ENCODE peak calls at places on chromosomes 5 and 9, in five cellular contexts. M is fibroblast of the aortic adventitia; X is activated CD8-positive, alpha-beta memory T cell treated with anti-CD3 and anti-CD28 coated beads for 4 hours; J is Panc1; W is GM23248. Z is an unnamed sample.

GRCh38 chr5:124628721-124629596 is 117.5 kb downstream of the ZNF608 start:
- DNase-seq in M (peak; percentile 72), J (peak; percentile 89), X (no peak), W (peak; percentile 98), Z (peak; percentile 19)

GRCh38 chr5:172758077-172758835 is 12.7 kb downstream of the DUSP1 start:
- DNase-seq in M (peak; percentile 90), X (no peak), W (peak; percentile 95), J (no peak), Z (no peak)

GRCh38 chr5:124746916-124747769 is 704 bp upstream of the ZNF608 start:
- DNase-seq in J (no peak), W (peak; percentile 87), X (no peak), M (peak; percentile 95), Z (peak; percentile 81)

GRCh38 chr5:82364497-82364896 is 86.3 kb upstream of the RPS23 start:
- DNase-seq in W (peak; percentile 80), J (no peak), X (no peak), M (peak; percentile 92), Z (no peak)

GRCh38 chr5:33322632-33323031 is 118.1 kb upstream of the TARS1 start:
- DNase-seq in J (no peak), M (peak; percentile 80), W (no peak), X (no peak), Z (no peak)

GRCh38 chr9:129145841-129146292 is 32.2 kb downstream of the IER5L start:
- DNase-seq in J (no peak), W (peak; percentile 79), M (peak; percentile 97), X (no peak), Z (peak; percentile 86)

GRCh38 chr9:109477269-109478203 is 20.6 kb downstream of the PTPN3 start:
- DNase-seq in W (no peak), M (no peak), X (no peak), J (no peak), Z (no peak)

GRCh38 chr9:70435948-70436347 is 21.5 kb upstream of the KLF9 start:
- DNase-seq in W (peak; percentile 75), M (peak; percentile 91), J (no peak), X (no peak), Z (no peak)

GRCh38 chr9:134364391-134365114 is 38.3 kb downstream of the RXRA start:
- DNase-seq in W (no peak), X (no peak), M (no peak), J (no peak), Z (no peak)

GRCh38 chr9:21919377-21920362 is 74.5 kb downstream of the CDKN2A start:
- DNase-seq in W (peak; percentile 56), M (peak; percentile 60), J (no peak), X (no peak), Z (no peak)

GRCh38 chr9:98231770-98232478 is 23.5 kb downstream of the TBC1D2 start:
- DNase-seq in X (no peak), W (peak; percentile 95), J (no peak), M (peak; percentile 91), Z (no peak)

GRCh38 chr9:112836394-112836793 is 54.3 kb downstream of the SLC46A2 start:
- DNase-seq in M (no peak), W (no peak), X (no peak), J (no peak), Z (no peak)